ENCODE peak calls at places on chromosomes 16 and 17, in seven cellular contexts. X is naive thymus-derived CD4-positive, alpha-beta T cell; D is adrenal gland; A is fibroblast of lung; U is CD4-positive, alpha-beta memory T cell; J is ascending aorta; H is NT2/D1. Z is an unnamed sample. For H3K4me1, the result is how much of the 10 kb centered on the place peaks cover.

GRCh38 chr17:38906429-38907172 is 18.8 kb upstream of the LASP1NB start:
- DNase-seq in A (no peak), H (no peak), J (no peak), D (no peak), X (no peak), U (no peak), Z (no peak)

GRCh38 chr17:10499950-10500349 is 18.4 kb downstream of the MYH1 start:
- DNase-seq in D (no peak), X (no peak), U (no peak), H (no peak), J (no peak), A (no peak), Z (no peak)

GRCh38 chr16:78461496-78461938 is 362.1 kb downstream of the WWOX start:
- DNase-seq in U (no peak), J (no peak), D (no peak), A (peak), H (no peak), X (no peak), Z (no peak)

GRCh38 chr17:9905902-9906301 is 831 bp upstream of the RCVRN start:
- DNase-seq in D (no peak), X (no peak), U (no peak), A (no peak), J (no peak), H (peak), Z (no peak)

GRCh38 chr17:42843358-42843934 is 934 bp upstream of the AOC2 start:
- DNase-seq in X (no peak), J (no peak), D (peak), A (peak), H (peak), U (no peak), Z (no peak)

GRCh38 chr16:88992351-88993005 is 15.5 kb upstream of the CBFA2T3 start:
- DNase-seq in D (no peak), J (no peak), A (no peak), X (no peak), H (no peak), U (no peak), Z (no peak)

GRCh38 chr17:8151641-8152111 is 528 bp downstream of the PER1 start:
- DNase-seq in H (no peak), X (no peak), D (peak), J (peak), U (no peak), A (peak), Z (no peak)

GRCh38 chr16:72819345-72819744 is 228.6 kb downstream of the ZFHX3 start:
- DNase-seq in X (no peak), J (no peak), U (no peak), H (no peak), D (peak), A (peak), Z (no peak)

GRCh38 chr17:57517519-57518342 is 227.4 kb downstream of the CCDC182 start:
- DNase-seq in A (no peak), X (no peak), J (no peak), U (no peak), D (no peak), H (no peak), Z (no peak)

GRCh38 chr16:22299036-22299435 is 1.8 kb downstream of the POLR3E start:
- DNase-seq in U (no peak), H (no peak), A (no peak), J (no peak), D (no peak), X (no peak), Z (no peak)

DNA sequence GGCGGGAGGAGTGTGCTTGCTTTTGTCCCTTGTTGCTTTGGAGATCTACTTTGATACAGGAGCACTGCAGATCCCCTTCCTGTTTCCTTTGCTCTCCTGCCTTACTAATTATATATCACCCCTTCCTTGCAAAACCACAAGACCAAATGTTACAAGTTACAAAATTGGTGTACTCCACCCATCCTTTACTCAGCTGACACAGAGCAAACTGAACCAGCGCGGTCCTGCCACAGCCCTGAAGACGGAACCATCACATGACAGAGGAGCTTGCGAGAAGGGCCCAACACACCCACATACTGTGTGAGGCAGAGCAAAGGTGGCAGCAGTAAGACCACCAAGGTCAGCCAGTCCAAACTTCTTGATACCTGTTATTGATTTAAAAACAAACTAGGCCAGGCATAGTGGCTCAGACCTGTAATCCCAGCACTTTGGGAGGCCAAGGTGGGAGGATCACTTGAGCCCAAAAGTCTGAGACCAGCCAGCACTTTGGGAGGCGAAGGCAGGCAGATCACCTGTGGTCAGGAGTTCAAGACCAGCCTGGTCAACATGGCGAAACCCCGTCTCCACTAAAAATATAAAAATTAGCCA is 33.2 kb downstream of the CYTH1 start:
- DNase-seq in J (peak), D (peak), U (peak), X (peak), H (no peak), A (peak), Z (peak)
- H3K4me1 ChIP-seq in J (under half), D (under half), U (half or more), X (half or more), H (under half), A (under half), Z (half or more)

GRCh38 chr17:65020284-65020683 is 36.3 kb downstream of the GNA13 start:
- DNase-seq in D (no peak), U (no peak), J (no peak), H (no peak), A (peak), X (no peak), Z (no peak)

GRCh38 chr17:65025288-65025687 is 31.3 kb downstream of the GNA13 start:
- DNase-seq in D (no peak), J (no peak), H (no peak), X (no peak), A (no peak), U (no peak), Z (no peak)

GRCh38 chr17:65023791-65024190 is 32.7 kb downstream of the GNA13 start:
- DNase-seq in H (no peak), D (no peak), J (no peak), U (no peak), A (no peak), X (no peak), Z (no peak)

GRCh38 chr17:65022751-65023421 is 33.7 kb downstream of the GNA13 start:
- DNase-seq in A (peak), J (no peak), X (no peak), H (no peak), U (no peak), D (no peak), Z (no peak)

GRCh38 chr17:65022137-65022536 is 34.4 kb downstream of the GNA13 start:
- DNase-seq in D (no peak), U (no peak), J (no peak), X (no peak), A (no peak), H (no peak), Z (no peak)
- H3K4me1 ChIP-seq in D (under half), U (half or more), J (under half), X (under half), A (under half), H (under half), Z (under half)

DNA sequence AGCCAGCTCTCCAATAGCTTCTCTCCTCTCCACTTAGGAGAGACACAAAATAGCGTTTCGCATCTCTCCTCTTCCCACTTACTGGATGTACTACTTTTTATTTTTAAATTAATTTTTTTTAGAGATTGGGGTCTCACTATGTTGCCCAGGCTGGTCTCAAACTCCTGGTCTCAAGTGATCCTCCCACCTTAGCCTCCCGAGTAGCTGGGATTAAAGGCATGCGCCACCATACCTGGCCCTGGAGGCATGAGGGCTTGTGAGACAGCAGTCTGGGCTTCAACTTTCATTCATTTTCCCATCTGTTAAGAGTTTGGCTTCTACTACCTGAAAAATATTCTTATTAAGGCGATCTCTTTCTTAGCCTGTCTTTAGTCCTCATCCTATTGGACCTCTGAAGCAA is 18.3 kb downstream of the SLC7A6OS start:
- DNase-seq in A (no peak), D (no peak), U (no peak), H (no peak), J (no peak), X (no peak), Z (no peak)
- H3K4me1 ChIP-seq in A (under half), D (under half), U (half or more), H (under half), J (under half), X (half or more), Z (half or more)

GRCh38 chr17:69913241-69914015 is 161.6 kb upstream of the KCNJ16 start:
- DNase-seq in A (peak), J (no peak), H (no peak), D (peak), U (no peak), X (no peak), Z (no peak)
- H3K4me1 ChIP-seq in A (under half), J (under half), H (under half), D (under half), U (under half), X (under half), Z (under half)

GRCh38 chr16:74437-75318 is 2.2 kb upstream of the RHBDF1 start:
- DNase-seq in H (no peak), D (no peak), A (no peak), J (no peak), U (no peak), X (no peak), Z (no peak)

GRCh38 chr16:75580-76501 is 2.2 kb upstream of the MPG start:
- DNase-seq in J (peak), H (no peak), A (peak), X (no peak), U (no peak), D (peak), Z (no peak)

GRCh38 chr16:71540-72341 is 690 bp downstream of the RHBDF1 start:
- DNase-seq in H (no peak), U (no peak), J (no peak), A (peak), D (peak), X (no peak), Z (no peak)

GRCh38 chr16:72561-73537 is at the start of gene RHBDF1:
- DNase-seq in U (no peak), A (peak), D (peak), X (peak), H (no peak), J (no peak), Z (no peak)

GRCh38 chr16:74025-74424 is 1.6 kb upstream of the RHBDF1 start:
- DNase-seq in J (no peak), D (no peak), A (no peak), U (no peak), H (no peak), X (no peak), Z (no peak)
- H3K4me1 ChIP-seq in J (under half), D (under half), A (half or more), U (under half), H (half or more), X (under half), Z (under half)

Z was measured in effector memory CD4-positive, alpha-beta T cell.